ENCODE peak calls at places on chromosomes 3 and 15, in eight cellular contexts. W is stimulated activated CD4-positive, alpha-beta T cell treated with anti-CD3 and anti-CD28 coated beads, Interleukin-4, amount 100 ng/mL, for 4 hours; R is Right ventricle myocardium superior; P is stimulated activated CD8-positive, alpha-beta memory T cell treated with anti-CD3 and anti-CD28 coated beads, Interleukin-15, amount 100 ng/mL, for 24 hours; B is astrocyte of the spinal cord; Q is transverse colon; K is COR-L47; N is CD8-positive, alpha-beta T cell. J is an unnamed sample.

GRCh38 chr15:26757156-26757555 is 15.7 kb downstream of the GABRB3 start:
- DNase-seq in W (no peak), R (no peak), P (no peak), B (no peak), Q (no peak), K (no peak), N (no peak), J (no peak)

GRCh38 chr3:36893137-36893557 is 51.7 kb downstream of the TRANK1 start:
- DNase-seq in W (no peak), R (peak), P (no peak), B (peak), Q (no peak), K (no peak), N (no peak), J (peak)

GRCh38 chr3:20539666-20540460 is 353.9 kb upstream of the SGO1 start:
- DNase-seq in W (no peak), R (no peak), P (no peak), B (no peak), Q (no peak), K (no peak), N (no peak), J (no peak)

GRCh38 chr15:40743921-40744809 is 10.9 kb downstream of the RMDN3 start:
- DNase-seq in W (peak), R (peak), P (no peak), B (peak), Q (no peak), K (no peak), N (peak), J (peak)

GRCh38 chr3:69882560-69882959 is 117.0 kb upstream of the SAMMSON start:
- DNase-seq in W (no peak), R (no peak), P (no peak), B (no peak), Q (no peak), K (no peak), N (no peak), J (no peak)

GRCh38 chr3:124174463-124174862 is 182.5 kb upstream of the ROPN1 start:
- DNase-seq in W (no peak), R (no peak), P (no peak), B (no peak), Q (no peak), K (peak), N (no peak), J (no peak)

GRCh38 chr15:53759333-53759975 is at the start of gene WDR72:
- DNase-seq in W (no peak), R (no peak), P (no peak), B (no peak), Q (peak), K (no peak), N (no peak), J (no peak)

GRCh38 chr15:81398910-81399551 is 25.0 kb upstream of the TMC3 start:
- DNase-seq in W (no peak), R (no peak), P (no peak), B (no peak), Q (no peak), K (no peak), N (no peak), J (peak)

GRCh38 chr15:31276596-31277298 is 49.9 kb upstream of the KLF13 start:
- DNase-seq in W (no peak), R (no peak), P (no peak), B (no peak), Q (peak), K (peak), N (no peak), J (no peak)

GRCh38 chr3:197366301-197367044 is 68.1 kb upstream of the DLG1 start:
- DNase-seq in W (no peak), R (no peak), P (no peak), B (peak), Q (no peak), K (no peak), N (no peak), J (no peak)

GRCh38 chr3:54427951-54428871 is 305.9 kb downstream of the CACNA2D3 start:
- DNase-seq in W (peak), R (no peak), P (no peak), B (peak), Q (peak), K (peak), N (no peak), J (peak)

GRCh38 chr3:185175370-185175987 is 22.6 kb upstream of the C3orf70 start:
- DNase-seq in W (no peak), R (peak), P (no peak), B (peak), Q (peak), K (no peak), N (no peak), J (peak)

J was measured in mesenchymal stem cell.